ENCODE peak calls at places on chromosomes 7 and 10, in four cellular contexts. O is OCI-LY7; Z is GM06990; F is stimulated activated CD4-positive, alpha-beta T cell treated with anti-CD3 and anti-CD28 coated beads, Interleukin-1b, Interleukin-23, amount 100 ng/mL, for 1 hour. U is an unnamed sample.

GRCh38 chr7:31707089-31707488 is 20.1 kb downstream of the PPP1R17 start:
- DNase-seq in F (no peak), O (no peak), Z (no peak), U (no peak)

GRCh38 chr7:108613147-108613948 is 43.7 kb downstream of the DNAJB9 start:
- DNase-seq in O (peak; percentile 60), Z (no peak), F (no peak), U (peak; percentile 31)

GRCh38 chr10:84089162-84089561 is 50.1 kb upstream of the GHITM start:
- DNase-seq in F (no peak), Z (no peak), O (no peak), U (no peak)

GRCh38 chr7:79732535-79732934 is 279.1 kb upstream of the MAGI2 start:
- DNase-seq in Z (no peak), O (peak; percentile 1), F (no peak), U (no peak)

GRCh38 chr7:96670338-96671289 is 39.0 kb downstream of the SEM1 start:
- DNase-seq in F (no peak), Z (no peak), O (no peak), U (no peak)

GRCh38 chr7:149765399-149766121 is 7.8 kb downstream of the ZNF467 start:
- DNase-seq in O (no peak), Z (no peak), F (no peak), U (no peak)

GRCh38 chr10:86970152-86970886 is 2.0 kb downstream of the ADIRF start:
- DNase-seq in O (no peak), Z (peak; percentile 21), F (no peak), U (no peak)

GRCh38 chr7:106560482-106560881 is 100.5 kb downstream of the CCDC71L start:
- DNase-seq in Z (no peak), F (no peak), O (no peak), U (no peak)

GRCh38 chr7:134907000-134907399 is 79.3 kb upstream of the AGBL3 start:
- DNase-seq in O (no peak), F (no peak), Z (no peak), U (no peak)

GRCh38 chr10:104170610-104171269 is 48.8 kb downstream of the SFR1 start:
- DNase-seq in F (no peak), O (no peak), Z (no peak), U (no peak)

GRCh38 chr10:70576803-70577517 is 25.6 kb downstream of the PRF1 start:
- DNase-seq in F (no peak), Z (no peak), O (no peak), U (peak; percentile 47)

GRCh38 chr7:80781561-80781979 is 137.3 kb downstream of the SEMA3C start:
- DNase-seq in O (no peak), F (no peak), Z (no peak), U (peak; percentile 83)

GRCh38 chr7:36670585-36671431 is 53.5 kb downstream of the AOAH start:
- DNase-seq in O (peak; percentile 58), Z (no peak), F (peak; percentile 42), U (peak; percentile 57)